ENCODE peak calls at places on chromosomes 5 and 9, in five cellular contexts. One of them, this sample, is unnamed.
A peak's percentile ranks its signal among the peaks of the same experiment; 100 is the strongest.

GRCh38 chr9:120885968-120886367 is 9.0 kb upstream of the PHF19 start:
- DNase-seq in cardiac muscle cell: no peak
- DNase-seq in HFFc6: no peak
- DNase-seq in suprapubic skin: no peak
- DNase-seq in HFF-Myc: no peak
- DNase-seq in this sample: no peak

GRCh38 chr5:177086918-177087706 is 397 bp downstream of the FGFR4 start:
- DNase-seq in cardiac muscle cell: no peak
- DNase-seq in HFFc6: no peak
- DNase-seq in suprapubic skin: no peak
- DNase-seq in HFF-Myc: no peak
- DNase-seq in this sample: no peak

GRCh38 chr9:36137392-36138004 is 965 bp downstream of the GLIPR2 start:
- DNase-seq in cardiac muscle cell: peak; percentile 5
- DNase-seq in HFFc6: peak; percentile 13
- DNase-seq in suprapubic skin: peak; percentile 72
- DNase-seq in HFF-Myc: no peak
- DNase-seq in this sample: peak; percentile 68

GRCh38 chr5:148543727-148544126 is 110.6 kb downstream of the HTR4 start:
- DNase-seq in cardiac muscle cell: no peak
- DNase-seq in HFFc6: no peak
- DNase-seq in suprapubic skin: no peak
- DNase-seq in HFF-Myc: no peak
- DNase-seq in this sample: no peak

GRCh38 chr5:59206132-59206581 is 623.3 kb downstream of the RAB3C start:
- DNase-seq in cardiac muscle cell: no peak
- DNase-seq in HFFc6: peak; percentile 66
- DNase-seq in suprapubic skin: no peak
- DNase-seq in HFF-Myc: peak; percentile 52
- DNase-seq in this sample: no peak

GRCh38 chr9:126261584-126262356 is 64.9 kb upstream of the MVB12B start:
- DNase-seq in cardiac muscle cell: no peak
- DNase-seq in HFFc6: no peak
- DNase-seq in suprapubic skin: no peak
- DNase-seq in HFF-Myc: no peak
- DNase-seq in this sample: no peak

GRCh38 chr9:93651521-93651950 is 75.2 kb downstream of the PHF2 start:
- DNase-seq in cardiac muscle cell: no peak
- DNase-seq in HFFc6: no peak
- DNase-seq in suprapubic skin: no peak
- DNase-seq in HFF-Myc: no peak
- DNase-seq in this sample: peak; percentile 57

GRCh38 chr5:89988998-89989690 is 420.4 kb downstream of the CETN3 start:
- DNase-seq in cardiac muscle cell: no peak
- DNase-seq in HFFc6: no peak
- DNase-seq in suprapubic skin: no peak
- DNase-seq in HFF-Myc: no peak
- DNase-seq in this sample: no peak

GRCh38 chr5:158911693-158912363 is 187.9 kb downstream of the EBF1 start:
- DNase-seq in cardiac muscle cell: no peak
- DNase-seq in HFFc6: no peak
- DNase-seq in suprapubic skin: no peak
- DNase-seq in HFF-Myc: no peak
- DNase-seq in this sample: no peak

GRCh38 chr5:141001854-141002666 is 35.8 kb downstream of the PCDHAC2 start:
- DNase-seq in cardiac muscle cell: peak; percentile 55
- DNase-seq in HFFc6: no peak
- DNase-seq in suprapubic skin: no peak
- DNase-seq in HFF-Myc: no peak
- DNase-seq in this sample: no peak

DNA sequence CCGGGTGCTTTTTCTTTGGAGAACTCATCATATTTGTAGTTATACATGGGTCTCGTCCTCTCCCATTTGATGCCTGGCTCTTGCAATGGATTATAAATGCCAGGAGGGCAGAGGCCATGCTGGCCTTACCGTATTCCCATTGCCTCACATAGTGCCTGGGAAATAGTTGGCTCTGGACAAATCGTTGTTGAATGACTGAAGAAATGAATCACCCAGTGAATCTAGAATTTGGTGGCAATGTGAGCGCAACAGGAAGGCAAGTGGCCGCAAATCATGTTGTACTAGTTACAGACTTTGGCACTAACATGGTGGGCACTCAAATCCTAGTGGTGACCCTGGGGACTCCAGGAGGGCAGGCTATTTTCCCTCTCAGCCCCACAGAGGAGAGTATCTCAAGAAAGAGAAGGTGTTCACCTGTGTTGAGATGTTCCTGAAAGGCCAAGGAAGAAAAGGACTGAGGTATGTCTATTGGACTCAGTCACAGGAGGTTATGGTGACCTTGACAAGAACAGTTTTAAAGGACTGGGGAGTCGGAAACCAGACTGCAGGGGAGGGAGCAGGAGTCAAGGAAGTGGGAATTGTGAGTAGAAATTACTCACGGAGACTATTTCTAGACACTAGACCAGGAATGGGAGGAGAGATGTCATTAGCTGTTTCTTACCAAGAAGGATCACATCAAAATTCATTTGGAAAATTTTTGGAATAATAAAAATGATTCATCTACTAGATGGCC is 61.7 kb upstream of the COL15A1 start:
- DNase-seq in cardiac muscle cell: no peak
- DNase-seq in HFFc6: no peak
- DNase-seq in suprapubic skin: no peak
- DNase-seq in HFF-Myc: no peak
- DNase-seq in this sample: no peak
- TF ChIP-seq CTCF in cardiac muscle cell: no peak
- TF ChIP-seq CTCF in HFFc6: peak; percentile 16
- TF ChIP-seq CTCF in suprapubic skin: no peak
- TF ChIP-seq CTCF in HFF-Myc: peak; percentile 1
- TF ChIP-seq CTCF in this sample: no peak

GRCh38 chr5:173531863-173532262 is 84.6 kb downstream of the BOD1 start:
- DNase-seq in cardiac muscle cell: no peak
- DNase-seq in HFFc6: no peak
- DNase-seq in suprapubic skin: no peak
- DNase-seq in HFF-Myc: no peak
- DNase-seq in this sample: no peak
- TF ChIP-seq CTCF in cardiac muscle cell: no peak
- TF ChIP-seq CTCF in HFFc6: no peak
- TF ChIP-seq CTCF in suprapubic skin: no peak
- TF ChIP-seq CTCF in HFF-Myc: no peak
- TF ChIP-seq CTCF in this sample: no peak

GRCh38 chr5:95822038-95822407 is 503 bp downstream of the GLRX start:
- DNase-seq in cardiac muscle cell: peak; percentile 66
- DNase-seq in HFFc6: peak; percentile 16
- DNase-seq in suprapubic skin: no peak
- DNase-seq in HFF-Myc: no peak
- DNase-seq in this sample: no peak

GRCh38 chr5:95824747-95825146 is 2.2 kb upstream of the GLRX start:
- DNase-seq in cardiac muscle cell: no peak
- DNase-seq in HFFc6: no peak
- DNase-seq in suprapubic skin: no peak
- DNase-seq in HFF-Myc: no peak
- DNase-seq in this sample: no peak

GRCh38 chr5:95823738-95824609 is 1.4 kb upstream of the GLRX start:
- DNase-seq in cardiac muscle cell: no peak
- DNase-seq in HFFc6: peak; percentile 97
- DNase-seq in suprapubic skin: peak; percentile 83
- DNase-seq in HFF-Myc: peak; percentile 91
- DNase-seq in this sample: no peak

GRCh38 chr5:95822408-95823240 is at the start of gene GLRX:
- DNase-seq in cardiac muscle cell: peak; percentile 77
- DNase-seq in HFFc6: peak; percentile 98
- DNase-seq in suprapubic skin: peak; percentile 84
- DNase-seq in HFF-Myc: no peak
- DNase-seq in this sample: no peak

GRCh38 chr5:95823241-95823737 is 763 bp upstream of the GLRX start:
- DNase-seq in cardiac muscle cell: no peak
- DNase-seq in HFFc6: no peak
- DNase-seq in suprapubic skin: no peak
- DNase-seq in HFF-Myc: no peak
- DNase-seq in this sample: no peak
- TF ChIP-seq CTCF in cardiac muscle cell: no peak
- TF ChIP-seq CTCF in HFFc6: no peak
- TF ChIP-seq CTCF in suprapubic skin: no peak
- TF ChIP-seq CTCF in HFF-Myc: no peak
- TF ChIP-seq CTCF in this sample: peak; percentile 43

DNA sequence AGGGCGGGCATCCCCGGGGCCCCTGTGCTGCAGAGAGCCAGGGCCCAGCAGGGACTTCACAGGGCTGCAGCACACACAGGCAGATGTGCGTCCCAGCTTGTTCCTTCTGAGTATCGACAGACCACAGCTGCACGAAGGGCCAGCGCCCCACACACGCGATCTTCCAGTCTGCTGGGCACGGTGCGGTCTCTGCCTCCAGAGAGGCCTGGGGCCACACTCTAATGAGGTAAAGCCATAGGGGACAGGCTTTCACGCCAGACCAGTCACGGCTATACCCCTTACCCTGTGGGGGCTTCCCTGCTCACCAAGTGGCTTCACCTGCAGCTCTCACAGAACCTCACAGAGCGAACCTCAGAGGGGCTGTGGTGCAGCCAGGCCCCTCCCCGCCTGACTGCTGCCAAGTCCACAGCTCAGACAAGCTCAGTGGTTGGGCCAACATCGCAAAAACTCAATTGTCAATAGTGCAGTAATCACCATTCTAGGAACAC is 82.2 kb downstream of the SHB start:
- DNase-seq in cardiac muscle cell: no peak
- DNase-seq in HFFc6: no peak
- DNase-seq in suprapubic skin: no peak
- DNase-seq in HFF-Myc: no peak
- DNase-seq in this sample: peak; percentile 75
- TF ChIP-seq CTCF in cardiac muscle cell: no peak
- TF ChIP-seq CTCF in HFFc6: no peak
- TF ChIP-seq CTCF in suprapubic skin: no peak
- TF ChIP-seq CTCF in HFF-Myc: no peak
- TF ChIP-seq CTCF in this sample: no peak

This sample was measured in chondrocyte.